ENCODE peak calls at places on chromosomes 4 and X, in six cellular contexts. T is stimulated activated CD4-positive, alpha-beta T cell treated with anti-CD3 and anti-CD28 coated beads, Interleukin-4, amount 100 ng/mL, for 1 hour; S is AG09309; F is neural crest cell; I is HFF-Myc; B is CD8-positive, alpha-beta memory T cell. M is an unnamed sample.

GRCh38 chrX:140505421-140506337 is 810 bp upstream of the SOX3 start:
- DNase-seq in T (no peak), S (no peak), F (peak; percentile 50), I (no peak), B (no peak), M (no peak)

GRCh38 chr4:189090174-189090814 is 850.4 kb upstream of the FRG1 start:
- DNase-seq in T (no peak), S (no peak), F (no peak), I (no peak), B (no peak), M (peak; percentile 10)

GRCh38 chr4:112514449-112515277 is 1.3 kb downstream of the NEUROG2 start:
- DNase-seq in T (no peak), S (no peak), F (peak; percentile 31), I (no peak), B (no peak), M (peak; percentile 54)

GRCh38 chrX:49000640-49001039 is 1.4 kb downstream of the GRIPAP1 start:
- DNase-seq in T (no peak), S (no peak), F (no peak), I (no peak), B (no peak), M (no peak)

GRCh38 chr4:38950159-38950558 is 82.0 kb downstream of the TMEM156 start:
- DNase-seq in T (no peak), S (no peak), F (no peak), I (no peak), B (no peak), M (no peak)

GRCh38 chrX:153598541-153599191 is at the start of gene CCNQ:
- DNase-seq in T (peak; percentile 27), S (no peak), F (no peak), I (no peak), B (no peak), M (peak; percentile 36)

GRCh38 chrX:68721546-68721945 is 74.1 kb downstream of the STARD8 start:
- DNase-seq in T (no peak), S (no peak), F (no peak), I (no peak), B (no peak), M (no peak)

GRCh38 chrX:78333521-78333920 is 6.1 kb upstream of the CYSLTR1 start:
- DNase-seq in T (no peak), S (no peak), F (no peak), I (no peak), B (peak; percentile 34), M (no peak)

GRCh38 chr4:40990202-40990898 is 224.0 kb downstream of the APBB2 start:
- DNase-seq in T (no peak), S (peak; percentile 94), F (no peak), I (peak; percentile 94), B (no peak), M (no peak)

GRCh38 chr4:166049036-166049435 is 176.0 kb downstream of the TLL1 start:
- DNase-seq in T (no peak), S (no peak), F (no peak), I (no peak), B (no peak), M (no peak)

GRCh38 chr4:40502220-40502619 is 127.4 kb downstream of the RBM47 start:
- DNase-seq in T (no peak), S (no peak), F (no peak), I (no peak), B (no peak), M (no peak)

GRCh38 chr4:83387922-83388676 is 53.5 kb upstream of the HPSE start:
- DNase-seq in T (peak; percentile 7), S (no peak), F (no peak), I (no peak), B (peak; percentile 47), M (no peak)

GRCh38 chr4:3615386-3616286 is 83.4 kb upstream of the LRPAP1 start:
- DNase-seq in T (no peak), S (no peak), F (no peak), I (no peak), B (no peak), M (no peak)

GRCh38 chr4:69649629-69650028 is 3.4 kb downstream of the UGT2A1 start:
- DNase-seq in T (no peak), S (no peak), F (no peak), I (no peak), B (no peak), M (no peak)

GRCh38 chr4:186240848-186241491 is 13.7 kb downstream of the KLKB1 start:
- DNase-seq in T (no peak), S (no peak), F (no peak), I (no peak), B (no peak), M (no peak)

GRCh38 chrX:31423575-31424284 is 351.9 kb upstream of the FTHL17 start:
- DNase-seq in T (no peak), S (no peak), F (no peak), I (peak; percentile 33), B (no peak), M (peak; percentile 8)

GRCh38 chr4:112109455-112110425 is 35.5 kb upstream of the FAM241A start:
- DNase-seq in T (no peak), S (no peak), F (no peak), I (no peak), B (no peak), M (no peak)

GRCh38 chr4:106497271-106497670 is 128.7 kb upstream of the GIMD1 start:
- DNase-seq in T (no peak), S (peak; percentile 27), F (no peak), I (no peak), B (no peak), M (no peak)

GRCh38 chr4:2652415-2653155 is 103.6 kb downstream of the TNIP2 start:
- DNase-seq in T (no peak), S (no peak), F (no peak), I (no peak), B (no peak), M (no peak)

GRCh38 chr4:141977433-141977832 is 341.1 kb downstream of the IL15 start:
- DNase-seq in T (no peak), S (no peak), F (no peak), I (no peak), B (no peak), M (no peak)

GRCh38 chrX:115233497-115234219 is at the start of gene LRCH2:
- DNase-seq in T (no peak), S (no peak), F (peak; percentile 57), I (no peak), B (no peak), M (peak; percentile 74)

GRCh38 chr4:94235825-94236224 is 28.2 kb downstream of the SMARCAD1 start:
- DNase-seq in T (no peak), S (no peak), F (no peak), I (no peak), B (no peak), M (no peak)

GRCh38 chr4:76055005-76055404 is 19.1 kb upstream of the CXCL11 start:
- DNase-seq in T (no peak), S (no peak), F (no peak), I (no peak), B (no peak), M (no peak)

GRCh38 chr4:153152453-153153338 is 51.5 kb upstream of the TRIM2 start:
- DNase-seq in T (peak; percentile 77), S (no peak), F (peak; percentile 26), I (no peak), B (peak; percentile 54), M (peak; percentile 82)

GRCh38 chr4:25172964-25173917 is 13.0 kb upstream of the SEPSECS start:
- DNase-seq in T (no peak), S (peak; percentile 99), F (no peak), I (peak; percentile 96), B (no peak), M (no peak)

M was measured in nephron progenitor cell.